ENCODE peak calls at places on chromosomes 4 and X, in four cellular contexts. Z is Peyer's patch, D is AG09309, Q is sigmoid colon. T is an unnamed sample.

GRCh38 chrX:24190500-24191156 is 41.1 kb downstream of the ZFX start:
- DNase-seq in Q (no peak), Z (no peak), D (no peak), T (no peak)

GRCh38 chr4:80619070-80619674 is 283.6 kb downstream of the CFAP299 start:
- DNase-seq in Z (peak), Q (no peak), D (no peak), T (no peak)

GRCh38 chrX:68186552-68187262 is 246.6 kb downstream of the OPHN1 start:
- DNase-seq in Z (no peak), Q (no peak), D (no peak), T (no peak)

GRCh38 chrX:13498220-13498619 is 71.2 kb upstream of the EGFL6 start:
- DNase-seq in D (no peak), Q (no peak), Z (no peak), T (no peak)

GRCh38 chr4:177107288-177107901 is 202.3 kb upstream of the NEIL3 start:
- DNase-seq in D (peak), Z (no peak), Q (no peak), T (no peak)

GRCh38 chrX:140916891-140917290 is 85.5 kb upstream of the SPANXB1 start:
- DNase-seq in Q (no peak), D (no peak), Z (no peak), T (no peak)

GRCh38 chr4:79623125-79623905 is 215.3 kb upstream of the GK2 start:
- DNase-seq in Z (no peak), Q (peak), D (no peak), T (no peak)

GRCh38 chrX:24081661-24082154 is 27.0 kb downstream of the EIF2S3 start:
- DNase-seq in Q (peak), D (no peak), Z (peak), T (peak)

GRCh38 chr4:163846008-163846407 is 351.5 kb downstream of the TMA16 start:
- DNase-seq in D (no peak), Q (no peak), Z (no peak), T (no peak)

GRCh38 chrX:134144231-134144630 is 92.8 kb upstream of the CCDC160 start:
- DNase-seq in Z (no peak), D (no peak), Q (no peak), T (no peak)

GRCh38 chr4:140372607-140373327 is 679 bp upstream of the SCOC start:
- DNase-seq in Q (no peak), D (no peak), Z (peak), T (no peak)
- TF ChIP-seq CTCF in Q (peak), D (no peak), Z (peak), T (no peak)

GRCh38 chr4:27643101-27643500 is 782.5 kb downstream of the STIM2 start:
- DNase-seq in Q (no peak), D (no peak), Z (no peak), T (no peak)

GRCh38 chr4:27648416-27648815 is 787.8 kb downstream of the STIM2 start:
- DNase-seq in Q (no peak), Z (no peak), D (no peak), T (no peak)
- TF ChIP-seq CTCF in Q (no peak), Z (no peak), D (no peak), T (no peak)

DNA sequence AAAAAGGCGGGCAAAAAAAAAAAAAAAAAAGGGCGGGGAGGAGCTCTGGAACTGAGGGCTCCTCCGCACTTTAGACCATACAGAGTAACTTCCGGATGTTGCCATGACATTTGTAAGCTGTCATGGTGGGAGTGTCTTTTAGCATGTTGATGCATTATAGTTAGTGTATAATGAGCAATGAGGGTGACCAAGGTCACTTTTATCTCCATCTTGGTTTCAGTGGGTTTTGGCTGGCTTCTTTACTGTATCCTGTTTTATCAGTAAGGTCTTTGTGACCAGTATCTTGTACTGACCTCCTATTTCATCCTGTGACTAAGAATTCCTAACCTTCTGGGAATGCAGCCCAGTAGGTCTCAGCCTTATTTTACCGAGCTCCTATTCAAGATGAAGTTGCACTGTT is 193.4 kb downstream of the UGT8 start:
- DNase-seq in D (no peak), Z (no peak), Q (no peak), T (no peak)
- TF ChIP-seq CTCF in D (no peak), Z (no peak), Q (no peak), T (no peak)

GRCh38 chr4:113684534-113685091 is 76.9 kb downstream of the CAMK2D start:
- DNase-seq in Z (peak), D (peak), Q (peak), T (no peak)
- TF ChIP-seq CTCF in Z (no peak), D (peak), Q (peak), T (no peak)

DNA sequence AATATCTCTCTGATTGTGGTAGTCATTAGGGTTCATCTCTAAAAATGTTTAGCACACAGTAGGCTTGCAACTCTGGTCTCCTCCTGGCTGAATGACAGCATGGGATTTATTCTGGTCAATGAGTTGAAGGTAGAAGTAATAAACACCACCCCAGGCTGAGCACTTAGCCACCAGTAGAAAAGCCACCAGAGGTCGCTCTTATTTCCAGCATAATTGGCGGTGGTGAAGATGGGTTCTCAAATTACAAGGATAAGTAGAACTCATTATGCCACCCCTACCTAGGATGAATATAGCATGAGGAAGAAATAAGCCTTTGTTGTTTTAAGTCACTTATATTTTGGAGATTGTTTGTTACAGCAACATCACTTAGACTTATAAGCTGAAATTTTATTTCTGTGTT is 302.7 kb downstream of the GPM6A start:
- DNase-seq in Z (no peak), Q (no peak), D (no peak), T (no peak)
- TF ChIP-seq CTCF in Z (no peak), Q (no peak), D (no peak), T (no peak)

T was measured in activated B cell treated with CpG ODN at 0.5 μM for 24 hours.